ENCODE peak calls at places on chromosomes 5 and 9, in ten cellular contexts. M is pancreas; H is stimulated activated CD4-positive, alpha-beta T cell treated with anti-CD3 and anti-CD28 coated beads, Interleukin-4, amount 100 ng/mL, for 24 hours; X is Ammon's horn; G is T-helper 1 cell; J is A673; L is activated CD8-positive, alpha-beta memory T cell treated with anti-CD3 and anti-CD28 coated beads, Interleukin-2, amount 50 U/mL, for 4 hours; U is A549; I is fibroblast of villous mesenchyme; A is left ventricle myocardium superior. Z is an unnamed sample.

GRCh38 chr5:97171703-97172102 is 11.3 kb downstream of the RIOK2 start:
- DNase-seq in M (no peak), X (no peak), I (no peak), U (no peak), J (no peak), L (no peak), G (no peak), H (no peak), A (no peak), Z (no peak)

GRCh38 chr9:31807574-31808256 is 576.7 kb upstream of the ACO1 start:
- DNase-seq in G (no peak), U (no peak), M (no peak), X (no peak), L (no peak), J (peak; percentile 3), A (no peak), I (peak; percentile 5), H (no peak), Z (no peak)

GRCh38 chr5:19886123-19886921 is 101.7 kb downstream of the CDH18 start:
- DNase-seq in M (no peak), H (no peak), A (no peak), X (peak; percentile 28), I (peak; percentile 2), J (no peak), L (no peak), G (no peak), U (no peak), Z (peak; percentile 73)

GRCh38 chr9:98962181-98962560 is 18.5 kb downstream of the COL15A1 start:
- DNase-seq in G (no peak), H (no peak), L (no peak), X (no peak), J (no peak), I (peak; percentile 70), A (no peak), U (no peak), M (no peak), Z (no peak)

GRCh38 chr5:171369898-171370297 is 17.8 kb upstream of the NPM1 start:
- DNase-seq in U (no peak), M (no peak), A (no peak), L (no peak), J (no peak), X (no peak), I (no peak), H (no peak), G (no peak), Z (no peak)

GRCh38 chr9:108022246-108022935 is 532.8 kb upstream of the KLF4 start:
- DNase-seq in H (no peak), J (no peak), A (no peak), X (no peak), U (no peak), G (no peak), I (no peak), L (no peak), M (no peak), Z (no peak)

GRCh38 chr9:100366121-100366520 is 13.4 kb upstream of the TEX10 start:
- DNase-seq in M (no peak), I (no peak), G (no peak), H (no peak), U (no peak), X (no peak), J (no peak), A (no peak), L (no peak), Z (no peak)

GRCh38 chr5:77545285-77545684 is 53.2 kb upstream of the WDR41 start:
- DNase-seq in G (no peak), X (no peak), J (no peak), I (no peak), U (no peak), H (no peak), M (no peak), L (no peak), A (no peak), Z (no peak)

GRCh38 chr5:59249726-59250125 is 643.8 kb downstream of the PDE4D start:
- DNase-seq in H (no peak), I (no peak), U (no peak), M (no peak), A (no peak), L (no peak), X (no peak), G (no peak), J (no peak), Z (no peak)

GRCh38 chr9:138112090-138112748 is 234.6 kb downstream of the CACNA1B start:
- DNase-seq in J (no peak), U (no peak), M (no peak), H (no peak), G (no peak), A (no peak), X (no peak), I (no peak), L (no peak), Z (no peak)

GRCh38 chr9:98563212-98563907 is 145.4 kb downstream of the GABBR2 start:
- DNase-seq in H (no peak), U (no peak), L (no peak), G (no peak), J (no peak), M (no peak), I (no peak), A (no peak), X (no peak), Z (no peak)

GRCh38 chr5:181044662-181045305 is 4.7 kb downstream of the BTNL9 start:
- DNase-seq in U (no peak), J (no peak), X (no peak), A (peak; percentile 65), H (no peak), L (no peak), M (no peak), I (no peak), G (no peak), Z (no peak)

Z was measured in iris pigment epithelial cell.